ENCODE peak calls at places on chromosomes 2 and 18, in eight cellular contexts. One of them, this sample, is unnamed. For H3K4me1, the result is how much of the 10 kb centered on the place peaks cover.

GRCh38 chr18:57150828-57151227 is 3.9 kb downstream of the BOD1L2 start:
- DNase-seq in esophagus muscularis mucosa: no peak
- DNase-seq in foreskin keratinocyte: no peak
- DNase-seq in right cardiac atrium: no peak
- DNase-seq in Peyer's patch: no peak
- DNase-seq in astrocyte: no peak
- DNase-seq in aorta: no peak
- DNase-seq in Caco-2: no peak
- DNase-seq in this sample: no peak

GRCh38 chr2:164847966-164848365 is 6.3 kb upstream of the COBLL1 start:
- DNase-seq in esophagus muscularis mucosa: no peak
- DNase-seq in foreskin keratinocyte: peak
- DNase-seq in right cardiac atrium: no peak
- DNase-seq in Peyer's patch: no peak
- DNase-seq in astrocyte: no peak
- DNase-seq in aorta: no peak
- DNase-seq in Caco-2: no peak
- DNase-seq in this sample: no peak

GRCh38 chr18:10661333-10661732 is 135.5 kb downstream of the NAPG start:
- DNase-seq in esophagus muscularis mucosa: no peak
- DNase-seq in foreskin keratinocyte: peak
- DNase-seq in right cardiac atrium: no peak
- DNase-seq in Peyer's patch: no peak
- DNase-seq in astrocyte: peak
- DNase-seq in aorta: no peak
- DNase-seq in Caco-2: no peak
- DNase-seq in this sample: peak

GRCh38 chr18:51654441-51655326 is 457.2 kb upstream of the MEX3C start:
- DNase-seq in esophagus muscularis mucosa: no peak
- DNase-seq in foreskin keratinocyte: no peak
- DNase-seq in right cardiac atrium: no peak
- DNase-seq in Peyer's patch: no peak
- DNase-seq in astrocyte: no peak
- DNase-seq in aorta: no peak
- DNase-seq in Caco-2: no peak
- DNase-seq in this sample: no peak

GRCh38 chr2:88227446-88227845 is 57.3 kb downstream of the THNSL2 start:
- DNase-seq in esophagus muscularis mucosa: no peak
- DNase-seq in foreskin keratinocyte: no peak
- DNase-seq in right cardiac atrium: no peak
- DNase-seq in Peyer's patch: no peak
- DNase-seq in astrocyte: no peak
- DNase-seq in aorta: no peak
- DNase-seq in Caco-2: no peak
- DNase-seq in this sample: no peak

GRCh38 chr2:230821991-230822520 is 42.7 kb upstream of the ITM2C start:
- DNase-seq in esophagus muscularis mucosa: no peak
- DNase-seq in foreskin keratinocyte: no peak
- DNase-seq in right cardiac atrium: no peak
- DNase-seq in Peyer's patch: no peak
- DNase-seq in astrocyte: no peak
- DNase-seq in aorta: no peak
- DNase-seq in Caco-2: no peak
- DNase-seq in this sample: no peak

GRCh38 chr2:46461716-46462171 is 17.6 kb upstream of the TMEM247 start:
- DNase-seq in esophagus muscularis mucosa: peak
- DNase-seq in foreskin keratinocyte: no peak
- DNase-seq in right cardiac atrium: no peak
- DNase-seq in Peyer's patch: no peak
- DNase-seq in astrocyte: no peak
- DNase-seq in aorta: no peak
- DNase-seq in Caco-2: no peak
- DNase-seq in this sample: no peak

GRCh38 chr2:104406273-104406726 is 447.6 kb upstream of the POU3F3 start:
- DNase-seq in esophagus muscularis mucosa: no peak
- DNase-seq in foreskin keratinocyte: no peak
- DNase-seq in right cardiac atrium: no peak
- DNase-seq in Peyer's patch: no peak
- DNase-seq in astrocyte: peak
- DNase-seq in aorta: no peak
- DNase-seq in Caco-2: no peak
- DNase-seq in this sample: no peak

GRCh38 chr2:180670302-180671003 is 310.0 kb upstream of the UBE2E3 start:
- DNase-seq in esophagus muscularis mucosa: no peak
- DNase-seq in foreskin keratinocyte: no peak
- DNase-seq in right cardiac atrium: no peak
- DNase-seq in Peyer's patch: no peak
- DNase-seq in astrocyte: no peak
- DNase-seq in aorta: no peak
- DNase-seq in Caco-2: no peak
- DNase-seq in this sample: no peak

GRCh38 chr2:120367649-120368048 is 21.7 kb downstream of the INHBB start:
- DNase-seq in esophagus muscularis mucosa: no peak
- DNase-seq in foreskin keratinocyte: no peak
- DNase-seq in right cardiac atrium: no peak
- DNase-seq in Peyer's patch: no peak
- DNase-seq in astrocyte: no peak
- DNase-seq in aorta: no peak
- DNase-seq in Caco-2: no peak
- DNase-seq in this sample: peak

GRCh38 chr2:157786663-157787363 is 89.3 kb downstream of the ACVR1 start:
- DNase-seq in esophagus muscularis mucosa: no peak
- DNase-seq in foreskin keratinocyte: peak
- DNase-seq in right cardiac atrium: no peak
- DNase-seq in Peyer's patch: no peak
- DNase-seq in astrocyte: no peak
- DNase-seq in aorta: no peak
- DNase-seq in Caco-2: no peak
- DNase-seq in this sample: no peak

GRCh38 chr2:44392338-44392943 is 30.7 kb downstream of the CAMKMT start:
- DNase-seq in esophagus muscularis mucosa: no peak
- DNase-seq in foreskin keratinocyte: no peak
- DNase-seq in right cardiac atrium: peak
- DNase-seq in Peyer's patch: no peak
- DNase-seq in astrocyte: no peak
- DNase-seq in aorta: no peak
- DNase-seq in Caco-2: peak
- DNase-seq in this sample: peak

GRCh38 chr2:173963323-173963816 is 1.8 kb downstream of the SP3 start:
- DNase-seq in esophagus muscularis mucosa: no peak
- DNase-seq in foreskin keratinocyte: no peak
- DNase-seq in right cardiac atrium: no peak
- DNase-seq in Peyer's patch: no peak
- DNase-seq in astrocyte: peak
- DNase-seq in aorta: no peak
- DNase-seq in Caco-2: peak
- DNase-seq in this sample: peak

GRCh38 chr2:46510596-46511177 is 31.3 kb downstream of the TMEM247 start:
- DNase-seq in esophagus muscularis mucosa: peak
- DNase-seq in foreskin keratinocyte: no peak
- DNase-seq in right cardiac atrium: no peak
- DNase-seq in Peyer's patch: no peak
- DNase-seq in astrocyte: no peak
- DNase-seq in aorta: no peak
- DNase-seq in Caco-2: no peak
- DNase-seq in this sample: no peak

GRCh38 chr2:223020971-223021675 is 30.9 kb upstream of the KCNE4 start:
- DNase-seq in esophagus muscularis mucosa: peak
- DNase-seq in foreskin keratinocyte: no peak
- DNase-seq in right cardiac atrium: no peak
- DNase-seq in Peyer's patch: no peak
- DNase-seq in astrocyte: no peak
- DNase-seq in aorta: no peak
- DNase-seq in Caco-2: no peak
- DNase-seq in this sample: no peak

GRCh38 chr2:41395692-41396091 is 652.1 kb upstream of the PKDCC start:
- DNase-seq in esophagus muscularis mucosa: no peak
- DNase-seq in foreskin keratinocyte: no peak
- DNase-seq in right cardiac atrium: no peak
- DNase-seq in Peyer's patch: no peak
- DNase-seq in astrocyte: no peak
- DNase-seq in aorta: no peak
- DNase-seq in Caco-2: no peak
- DNase-seq in this sample: no peak

GRCh38 chr2:148507970-148508369 is 136.6 kb upstream of the EPC2 start:
- DNase-seq in esophagus muscularis mucosa: no peak
- DNase-seq in foreskin keratinocyte: no peak
- DNase-seq in right cardiac atrium: no peak
- DNase-seq in Peyer's patch: no peak
- DNase-seq in astrocyte: no peak
- DNase-seq in aorta: no peak
- DNase-seq in Caco-2: no peak
- DNase-seq in this sample: no peak

GRCh38 chr2:157312866-157313486 is 12.6 kb downstream of the ERMN start:
- DNase-seq in esophagus muscularis mucosa: no peak
- DNase-seq in foreskin keratinocyte: no peak
- DNase-seq in right cardiac atrium: no peak
- DNase-seq in Peyer's patch: no peak
- DNase-seq in astrocyte: no peak
- DNase-seq in aorta: no peak
- DNase-seq in Caco-2: no peak
- DNase-seq in this sample: peak

GRCh38 chr2:195898505-195898904 is 170.1 kb downstream of the DNAH7 start:
- DNase-seq in esophagus muscularis mucosa: no peak
- DNase-seq in foreskin keratinocyte: peak
- DNase-seq in right cardiac atrium: peak
- DNase-seq in Peyer's patch: no peak
- DNase-seq in astrocyte: peak
- DNase-seq in aorta: peak
- DNase-seq in Caco-2: no peak
- DNase-seq in this sample: peak

GRCh38 chr2:205640713-205641112 is 41.6 kb upstream of the NRP2 start:
- DNase-seq in esophagus muscularis mucosa: no peak
- DNase-seq in foreskin keratinocyte: no peak
- DNase-seq in right cardiac atrium: no peak
- DNase-seq in Peyer's patch: no peak
- DNase-seq in astrocyte: no peak
- DNase-seq in aorta: no peak
- DNase-seq in Caco-2: no peak
- DNase-seq in this sample: no peak

GRCh38 chr18:32441536-32441935 is 29.1 kb downstream of the GAREM1 start:
- DNase-seq in esophagus muscularis mucosa: no peak
- DNase-seq in foreskin keratinocyte: no peak
- DNase-seq in right cardiac atrium: no peak
- DNase-seq in Peyer's patch: no peak
- DNase-seq in astrocyte: peak
- DNase-seq in aorta: no peak
- DNase-seq in Caco-2: no peak
- DNase-seq in this sample: no peak

GRCh38 chr18:76368976-76369375 is 126.1 kb downstream of the ZNF516 start:
- DNase-seq in esophagus muscularis mucosa: no peak
- DNase-seq in foreskin keratinocyte: no peak
- DNase-seq in right cardiac atrium: no peak
- DNase-seq in Peyer's patch: no peak
- DNase-seq in astrocyte: no peak
- DNase-seq in aorta: no peak
- DNase-seq in Caco-2: no peak
- DNase-seq in this sample: no peak

GRCh38 chr2:228378696-228379425 is 197.4 kb upstream of the SPHKAP start:
- DNase-seq in esophagus muscularis mucosa: no peak
- DNase-seq in foreskin keratinocyte: no peak
- DNase-seq in right cardiac atrium: no peak
- DNase-seq in Peyer's patch: no peak
- DNase-seq in astrocyte: no peak
- DNase-seq in aorta: no peak
- DNase-seq in Caco-2: no peak
- DNase-seq in this sample: no peak

GRCh38 chr2:76316691-76317090 is 606.0 kb upstream of the GCFC2 start:
- DNase-seq in esophagus muscularis mucosa: no peak
- DNase-seq in foreskin keratinocyte: no peak
- DNase-seq in right cardiac atrium: no peak
- DNase-seq in Peyer's patch: no peak
- DNase-seq in astrocyte: no peak
- DNase-seq in aorta: no peak
- DNase-seq in Caco-2: no peak
- DNase-seq in this sample: no peak

GRCh38 chr2:95277246-95277906 is 3.1 kb downstream of the PROM2 start:
- DNase-seq in esophagus muscularis mucosa: no peak
- DNase-seq in foreskin keratinocyte: no peak
- DNase-seq in right cardiac atrium: no peak
- DNase-seq in Peyer's patch: peak
- DNase-seq in astrocyte: no peak
- DNase-seq in aorta: peak
- DNase-seq in Caco-2: peak
- DNase-seq in this sample: no peak

GRCh38 chr2:160752475-160753330 is 259.1 kb upstream of the RBMS1 start:
- DNase-seq in esophagus muscularis mucosa: no peak
- DNase-seq in foreskin keratinocyte: peak
- DNase-seq in right cardiac atrium: no peak
- DNase-seq in Peyer's patch: no peak
- DNase-seq in astrocyte: peak
- DNase-seq in aorta: no peak
- DNase-seq in Caco-2: peak
- DNase-seq in this sample: peak
- H3K4me1 ChIP-seq in esophagus muscularis mucosa: under half
- H3K4me1 ChIP-seq in foreskin keratinocyte: under half
- H3K4me1 ChIP-seq in right cardiac atrium: under half
- H3K4me1 ChIP-seq in Peyer's patch: under half
- H3K4me1 ChIP-seq in astrocyte: under half
- H3K4me1 ChIP-seq in aorta: under half
- H3K4me1 ChIP-seq in Caco-2: under half
- H3K4me1 ChIP-seq in this sample: under half

DNA sequence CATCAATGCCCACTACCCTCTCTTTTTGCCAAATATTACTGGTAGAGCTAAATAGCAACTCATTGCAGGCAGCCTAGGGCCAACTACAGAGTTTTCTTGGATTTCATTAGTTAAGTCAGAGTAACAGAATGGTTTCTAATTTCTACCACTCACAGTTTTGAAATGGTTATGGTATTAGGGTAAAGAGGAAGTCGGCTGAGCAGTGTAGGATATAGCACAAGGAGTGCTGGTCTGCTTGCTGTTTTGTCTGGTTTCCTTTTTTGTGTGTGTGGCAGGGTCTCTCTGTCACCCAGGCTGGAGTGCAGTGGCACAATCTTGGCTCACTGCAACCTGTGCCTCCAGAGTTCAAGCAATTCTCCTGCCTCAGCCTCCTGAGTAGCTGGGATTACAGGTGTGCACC is 289.2 kb upstream of the CCDC68 start:
- DNase-seq in esophagus muscularis mucosa: no peak
- DNase-seq in foreskin keratinocyte: no peak
- DNase-seq in right cardiac atrium: no peak
- DNase-seq in Peyer's patch: no peak
- DNase-seq in astrocyte: no peak
- DNase-seq in aorta: no peak
- DNase-seq in Caco-2: no peak
- DNase-seq in this sample: no peak
- H3K4me1 ChIP-seq in esophagus muscularis mucosa: half or more
- H3K4me1 ChIP-seq in foreskin keratinocyte: under half
- H3K4me1 ChIP-seq in right cardiac atrium: under half
- H3K4me1 ChIP-seq in Peyer's patch: under half
- H3K4me1 ChIP-seq in astrocyte: under half
- H3K4me1 ChIP-seq in aorta: under half
- H3K4me1 ChIP-seq in Caco-2: under half
- H3K4me1 ChIP-seq in this sample: under half

GRCh38 chr18:26482567-26482966 is 65.8 kb downstream of the KCTD1 start:
- DNase-seq in esophagus muscularis mucosa: no peak
- DNase-seq in foreskin keratinocyte: no peak
- DNase-seq in right cardiac atrium: no peak
- DNase-seq in Peyer's patch: no peak
- DNase-seq in astrocyte: no peak
- DNase-seq in aorta: no peak
- DNase-seq in Caco-2: peak
- DNase-seq in this sample: no peak
- H3K4me1 ChIP-seq in esophagus muscularis mucosa: under half
- H3K4me1 ChIP-seq in foreskin keratinocyte: under half
- H3K4me1 ChIP-seq in right cardiac atrium: under half
- H3K4me1 ChIP-seq in Peyer's patch: under half
- H3K4me1 ChIP-seq in astrocyte: under half
- H3K4me1 ChIP-seq in aorta: under half
- H3K4me1 ChIP-seq in Caco-2: half or more
- H3K4me1 ChIP-seq in this sample: under half

GRCh38 chr2:10425656-10426055 is 22.5 kb downstream of the ODC1 start:
- DNase-seq in esophagus muscularis mucosa: no peak
- DNase-seq in foreskin keratinocyte: no peak
- DNase-seq in right cardiac atrium: no peak
- DNase-seq in Peyer's patch: no peak
- DNase-seq in astrocyte: no peak
- DNase-seq in aorta: no peak
- DNase-seq in Caco-2: no peak
- DNase-seq in this sample: no peak
- H3K4me1 ChIP-seq in esophagus muscularis mucosa: under half
- H3K4me1 ChIP-seq in foreskin keratinocyte: under half
- H3K4me1 ChIP-seq in right cardiac atrium: under half
- H3K4me1 ChIP-seq in Peyer's patch: under half
- H3K4me1 ChIP-seq in astrocyte: under half
- H3K4me1 ChIP-seq in aorta: under half
- H3K4me1 ChIP-seq in Caco-2: under half
- H3K4me1 ChIP-seq in this sample: under half

This sample was measured in IMR-90.